ENCODE peak calls at places on chromosomes 3 and 15, in five cellular contexts. I, P, C, A and J are unnamed samples.

GRCh38 chr3:187261541-187261969 is 30.0 kb downstream of the MASP1 start:
- DNase-seq in I (no peak), P (no peak), C (peak), A (no peak), J (no peak)

GRCh38 chr3:183779896-183780450 is 45.4 kb downstream of the MAP6D1 start:
- DNase-seq in I (no peak), P (no peak), C (no peak), A (no peak), J (no peak)

GRCh38 chr3:37741644-37742043 is 120.0 kb upstream of the CTDSPL start:
- DNase-seq in I (peak), P (peak), C (peak), A (no peak), J (no peak)

GRCh38 chr3:30256474-30256873 is 349.9 kb upstream of the TGFBR2 start:
- DNase-seq in I (no peak), P (no peak), C (no peak), A (no peak), J (no peak)

GRCh38 chr3:37957185-37957936 is 33.2 kb upstream of the VILL start:
- DNase-seq in I (no peak), P (no peak), C (no peak), A (peak), J (no peak)

GRCh38 chr3:86995537-86995936 is 4.6 kb upstream of the VGLL3 start:
- DNase-seq in I (no peak), P (no peak), C (peak), A (no peak), J (no peak)

GRCh38 chr3:8283180-8283579 is 218.4 kb upstream of the LMCD1 start:
- DNase-seq in I (no peak), P (no peak), C (no peak), A (no peak), J (no peak)

GRCh38 chr15:92747047-92747446 is 91.5 kb upstream of the FAM174B start:
- DNase-seq in I (no peak), P (no peak), C (no peak), A (no peak), J (no peak)

GRCh38 chr3:12954891-12955650 is 113.7 kb upstream of the RPL32 start:
- DNase-seq in I (no peak), P (peak), C (peak), A (no peak), J (peak)

GRCh38 chr3:193729601-193730000 is 136.6 kb downstream of the OPA1 start:
- DNase-seq in I (no peak), P (no peak), C (no peak), A (no peak), J (no peak)

GRCh38 chr15:85415779-85416178 is 35.4 kb downstream of the AKAP13 start:
- DNase-seq in I (no peak), P (no peak), C (no peak), A (no peak), J (no peak)

GRCh38 chr15:33735637-33736247 is 232.6 kb upstream of the CHRM5 start:
- DNase-seq in I (peak), P (peak), C (peak), A (peak), J (peak)

GRCh38 chr15:95604634-95605036 is 725.9 kb upstream of the NR2F2 start:
- DNase-seq in I (no peak), P (peak), C (peak), A (no peak), J (no peak)

GRCh38 chr3:178223876-178224275 is 312.4 kb upstream of the KCNMB2 start:
- DNase-seq in I (no peak), P (no peak), C (no peak), A (no peak), J (no peak)

GRCh38 chr15:65312400-65312916 is 8.0 kb downstream of the RNU5B-1 start:
- DNase-seq in I (no peak), P (no peak), C (peak), A (no peak), J (no peak)

GRCh38 chr3:177199206-177199765 is 2.0 kb upstream of the TBL1XR1 start:
- DNase-seq in I (no peak), P (no peak), C (no peak), A (peak), J (no peak)

GRCh38 chr15:46441294-46442062 is 806.6 kb downstream of the SQOR start:
- DNase-seq in I (peak), P (peak), C (no peak), A (no peak), J (no peak)

GRCh38 chr3:168029705-168030104 is 66.0 kb downstream of the GOLIM4 start:
- DNase-seq in I (peak), P (no peak), C (no peak), A (no peak), J (no peak)

GRCh38 chr15:81010086-81010485 is 9.4 kb downstream of the TLNRD1 start:
- DNase-seq in I (no peak), P (no peak), C (no peak), A (no peak), J (no peak)

GRCh38 chr3:21158801-21159564 is 592.0 kb downstream of the ZNF385D start:
- DNase-seq in I (no peak), P (peak), C (peak), A (no peak), J (no peak)

GRCh38 chr3:172680684-172681083 is 30.2 kb downstream of the NCEH1 start:
- DNase-seq in I (no peak), P (no peak), C (no peak), A (no peak), J (no peak)

GRCh38 chr15:43484455-43484854 is 8.5 kb downstream of the TP53BP1 start:
- DNase-seq in I (no peak), P (no peak), C (no peak), A (no peak), J (no peak)

GRCh38 chr3:14397940-14398800 is 4.2 kb upstream of the SLC6A6 start:
- DNase-seq in I (no peak), P (no peak), C (no peak), A (no peak), J (no peak)

GRCh38 chr3:42673082-42673481 is 12.3 kb upstream of the KLHL40 start:
- DNase-seq in I (no peak), P (no peak), C (no peak), A (no peak), J (no peak)

GRCh38 chr15:77546050-77546501 is 86.6 kb downstream of the LINGO1 start:
- DNase-seq in I (no peak), P (peak), C (peak), A (no peak), J (no peak)

GRCh38 chr3:117645561-117646242 is 936.1 kb downstream of the TUSC7 start:
- DNase-seq in I (no peak), P (no peak), C (no peak), A (peak), J (no peak)

GRCh38 chr3:101146946-101147345 is 153.7 kb upstream of the ABI3BP start:
- DNase-seq in I (peak), P (no peak), C (peak), A (no peak), J (no peak)

GRCh38 chr15:94607176-94607654 is 375.9 kb downstream of the MCTP2 start:
- DNase-seq in I (no peak), P (no peak), C (peak), A (no peak), J (peak)

GRCh38 chr3:136070334-136070733 is 104.8 kb downstream of the PPP2R3A start:
- DNase-seq in I (no peak), P (no peak), C (peak), A (no peak), J (no peak)

GRCh38 chr3:33664195-33664594 is 53.9 kb downstream of the CLASP2 start:
- DNase-seq in I (no peak), P (no peak), C (peak), A (no peak), J (no peak)

GRCh38 chr3:65177879-65178484 is 490.2 kb upstream of the ADAMTS9 start:
- DNase-seq in I (no peak), P (no peak), C (peak), A (no peak), J (no peak)

GRCh38 chr3:46075816-46076215 is 48.5 kb upstream of the XCR1 start:
- DNase-seq in I (no peak), P (no peak), C (no peak), A (no peak), J (no peak)

DNA sequence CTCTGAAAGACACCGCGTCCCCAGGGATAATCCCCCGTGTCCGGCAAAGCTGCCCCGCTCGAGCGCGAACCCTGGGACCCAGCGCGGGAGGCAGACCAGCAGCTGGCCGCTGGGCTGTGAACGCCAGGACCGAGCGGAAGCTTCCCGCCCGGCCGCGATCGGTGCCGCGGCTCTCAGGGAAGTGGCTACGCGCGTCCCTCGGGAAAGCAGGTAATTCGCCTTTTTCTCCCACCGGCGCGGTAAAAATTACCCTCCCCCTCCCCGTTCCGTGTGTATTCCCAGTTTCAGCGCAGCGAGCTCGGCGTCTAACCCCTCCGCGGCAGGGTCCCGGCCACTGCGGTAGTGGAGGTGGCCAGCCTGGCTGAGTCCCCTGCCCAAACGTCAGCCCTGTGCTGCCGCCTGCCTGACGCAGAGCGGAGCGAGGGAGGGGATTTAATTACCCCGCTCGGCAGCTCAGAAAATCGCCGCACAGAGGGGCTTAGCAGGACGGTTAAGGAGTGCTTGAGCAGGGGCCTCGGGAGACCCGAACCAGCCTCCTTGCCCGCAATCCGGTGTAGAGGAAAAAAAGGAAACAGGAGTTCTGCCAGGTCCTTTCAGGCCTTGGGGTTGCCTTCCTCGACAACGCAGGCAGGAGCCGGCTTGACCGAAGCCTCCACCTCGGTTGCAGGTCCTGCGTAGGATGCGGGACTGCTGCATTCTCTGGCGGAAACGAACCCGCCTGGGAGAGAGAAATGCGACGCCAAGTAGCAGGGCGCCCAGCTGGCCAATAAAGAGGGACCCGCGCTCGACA is 2.9 kb downstream of the GATA2 start:
- DNase-seq in I (peak), P (peak), C (no peak), A (no peak), J (no peak)
- TF ChIP-seq EZH2 in I (peak), P (peak), C (peak), A (peak), J (no peak)

GRCh38 chr15:41501961-41502786 is 8.5 kb downstream of the ITPKA start:
- DNase-seq in I (peak), P (no peak), C (no peak), A (no peak), J (no peak)
- H3K4me3 ChIP-seq in I (peak), P (no peak), C (no peak), A (no peak), J (no peak)

DNA sequence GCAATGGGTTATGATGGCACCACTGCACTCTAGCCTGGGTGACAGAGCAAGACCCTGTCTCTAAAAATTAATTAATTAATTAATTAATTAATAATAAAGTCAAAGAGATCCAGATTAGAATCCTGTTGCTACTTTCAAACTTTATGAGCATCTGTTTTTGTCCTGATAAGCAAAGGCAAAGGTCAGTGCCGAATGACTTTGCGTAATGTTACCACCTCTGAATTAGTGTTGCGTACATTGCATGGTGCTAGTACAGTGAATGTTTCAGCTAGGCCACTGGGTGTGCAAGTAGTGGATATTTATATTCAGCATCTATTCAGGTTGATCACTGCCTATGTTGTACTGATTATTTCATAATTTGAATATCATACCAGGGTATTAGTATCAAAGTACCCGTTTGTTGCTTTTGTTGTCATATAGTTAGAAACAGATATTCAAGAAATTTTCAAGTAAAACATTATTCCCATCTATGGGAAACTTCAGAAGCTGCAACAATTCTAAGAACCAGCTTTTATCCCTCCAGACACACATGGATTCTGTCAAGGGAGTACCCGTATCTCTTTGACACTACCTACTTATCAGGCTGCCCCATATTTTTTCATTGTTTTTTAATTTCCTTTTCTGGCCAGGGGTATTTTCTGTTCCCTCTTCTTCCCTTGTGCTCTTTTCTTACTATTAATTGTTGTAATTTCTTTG is 127.1 kb upstream of the GRM7 start:
- DNase-seq in I (no peak), P (no peak), C (no peak), A (no peak), J (no peak)
- TF ChIP-seq CTCF in I (no peak), P (no peak), C (no peak), A (no peak), J (no peak)

GRCh38 chr3:107927361-107928083 is 163.3 kb downstream of the CD47 start:
- DNase-seq in I (peak), P (peak), C (peak), A (peak), J (no peak)
- TF ChIP-seq EZH2 in I (no peak), P (no peak), C (no peak), A (no peak), J (no peak)

DNA sequence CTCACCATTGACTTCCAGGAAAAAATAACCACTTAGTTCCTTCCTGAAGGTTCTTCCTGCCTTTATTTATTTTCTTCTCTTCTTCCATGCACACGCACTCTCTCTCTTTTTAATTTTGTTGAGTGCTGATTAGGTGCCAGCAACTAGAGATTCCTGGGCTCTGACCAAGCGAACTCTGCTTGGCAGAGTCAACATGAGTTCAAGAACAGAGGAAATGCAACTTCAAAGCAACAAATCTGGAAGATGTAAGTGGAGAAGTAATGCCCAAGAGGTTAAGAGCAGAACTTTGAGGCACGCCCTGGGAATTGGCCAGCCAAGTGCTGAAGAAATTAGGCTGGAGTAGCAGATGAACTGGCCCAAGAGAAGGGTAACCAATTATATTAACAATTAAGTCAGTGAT is 8.5 kb downstream of the ERC2 start:
- DNase-seq in I (no peak), P (no peak), C (no peak), A (no peak), J (no peak)
- H3K4me3 ChIP-seq in I (no peak), P (no peak), C (no peak), A (no peak), J (no peak)

GRCh38 chr15:38560456-38560926 is 4.1 kb downstream of the RASGRP1 start:
- DNase-seq in I (no peak), P (no peak), C (no peak), A (no peak), J (no peak)

GRCh38 chr15:38565287-38565670 is 665 bp upstream of the RASGRP1 start:
- DNase-seq in I (no peak), P (no peak), C (no peak), A (no peak), J (no peak)

GRCh38 chr15:38563723-38564519 is 693 bp downstream of the RASGRP1 start:
- DNase-seq in I (peak), P (peak), C (peak), A (peak), J (peak)

GRCh38 chr15:38562278-38562677 is 2.3 kb downstream of the RASGRP1 start:
- DNase-seq in I (no peak), P (no peak), C (no peak), A (no peak), J (peak)

GRCh38 chr15:38564557-38565286 is at the start of gene RASGRP1:
- DNase-seq in I (peak), P (peak), C (peak), A (peak), J (peak)
- TF ChIP-seq CTCF in I (peak), P (peak), C (no peak), A (peak), J (peak)